ENCODE peak calls at places on chromosomes 6 and 20, in six cellular contexts. One of them, this sample, is unnamed. For H3K9me3, the result is how much of the 10 kb centered on the place peaks cover.

GRCh38 chr20:34190679-34191090 is 50.5 kb upstream of the ASIP start:
- DNase-seq in SK-N-SH: peak
- DNase-seq in tibial nerve: peak
- DNase-seq in fibroblast of lung: peak
- DNase-seq in uterus: peak
- DNase-seq in SK-N-MC: peak
- DNase-seq in this sample: no peak

GRCh38 chr6:134211297-134211696 is 106.6 kb downstream of the SGK1 start:
- DNase-seq in SK-N-SH: no peak
- DNase-seq in fibroblast of lung: no peak
- DNase-seq in uterus: no peak
- DNase-seq in tibial nerve: no peak
- DNase-seq in SK-N-MC: no peak
- DNase-seq in this sample: no peak

GRCh38 chr6:6891074-6891754 is 216.5 kb upstream of the RREB1 start:
- DNase-seq in SK-N-MC: no peak
- DNase-seq in tibial nerve: no peak
- DNase-seq in fibroblast of lung: no peak
- DNase-seq in uterus: no peak
- DNase-seq in SK-N-SH: no peak
- DNase-seq in this sample: no peak

GRCh38 chr20:36497856-36498255 is 43.5 kb upstream of the MYL9 start:
- DNase-seq in SK-N-MC: no peak
- DNase-seq in tibial nerve: no peak
- DNase-seq in SK-N-SH: no peak
- DNase-seq in uterus: no peak
- DNase-seq in fibroblast of lung: no peak
- DNase-seq in this sample: no peak

GRCh38 chr6:36650848-36651247 is 27.7 kb upstream of the CDKN1A start:
- DNase-seq in tibial nerve: no peak
- DNase-seq in uterus: no peak
- DNase-seq in fibroblast of lung: peak
- DNase-seq in SK-N-SH: no peak
- DNase-seq in SK-N-MC: no peak
- DNase-seq in this sample: no peak

GRCh38 chr6:47116616-47117015 is 74.5 kb upstream of the ADGRF1 start:
- DNase-seq in SK-N-SH: no peak
- DNase-seq in SK-N-MC: no peak
- DNase-seq in uterus: no peak
- DNase-seq in fibroblast of lung: no peak
- DNase-seq in tibial nerve: no peak
- DNase-seq in this sample: no peak

GRCh38 chr6:167501831-167502385 is 177.0 kb downstream of the TTLL2 start:
- DNase-seq in SK-N-MC: no peak
- DNase-seq in uterus: peak
- DNase-seq in SK-N-SH: peak
- DNase-seq in tibial nerve: no peak
- DNase-seq in fibroblast of lung: no peak
- DNase-seq in this sample: no peak

GRCh38 chr6:85747654-85748053 is 105.0 kb upstream of the SYNCRIP start:
- DNase-seq in SK-N-SH: no peak
- DNase-seq in fibroblast of lung: peak
- DNase-seq in tibial nerve: no peak
- DNase-seq in uterus: no peak
- DNase-seq in SK-N-MC: no peak
- DNase-seq in this sample: no peak

GRCh38 chr20:49561806-49562205 is 6.1 kb downstream of the PTGIS start:
- DNase-seq in SK-N-SH: no peak
- DNase-seq in uterus: peak
- DNase-seq in SK-N-MC: no peak
- DNase-seq in fibroblast of lung: no peak
- DNase-seq in tibial nerve: no peak
- DNase-seq in this sample: no peak

GRCh38 chr6:17001188-17001587 is 100.7 kb upstream of the STMND1 start:
- DNase-seq in uterus: no peak
- DNase-seq in SK-N-SH: no peak
- DNase-seq in tibial nerve: no peak
- DNase-seq in fibroblast of lung: peak
- DNase-seq in SK-N-MC: no peak
- DNase-seq in this sample: no peak

GRCh38 chr6:137341721-137342195 is 122.6 kb upstream of the IFNGR1 start:
- DNase-seq in fibroblast of lung: peak
- DNase-seq in uterus: no peak
- DNase-seq in SK-N-SH: peak
- DNase-seq in tibial nerve: no peak
- DNase-seq in SK-N-MC: no peak
- DNase-seq in this sample: peak

GRCh38 chr20:46423882-46424482 is 17.6 kb upstream of the ELMO2 start:
- DNase-seq in uterus: no peak
- DNase-seq in SK-N-SH: no peak
- DNase-seq in tibial nerve: no peak
- DNase-seq in fibroblast of lung: no peak
- DNase-seq in SK-N-MC: no peak
- DNase-seq in this sample: no peak

GRCh38 chr6:80254716-80255115 is 148.2 kb downstream of the BCKDHB start:
- DNase-seq in SK-N-SH: no peak
- DNase-seq in fibroblast of lung: no peak
- DNase-seq in SK-N-MC: no peak
- DNase-seq in uterus: no peak
- DNase-seq in tibial nerve: no peak
- DNase-seq in this sample: no peak

GRCh38 chr6:156953478-156954146 is 176.4 kb downstream of the ARID1B start:
- DNase-seq in uterus: peak
- DNase-seq in fibroblast of lung: peak
- DNase-seq in SK-N-MC: peak
- DNase-seq in tibial nerve: no peak
- DNase-seq in SK-N-SH: peak
- DNase-seq in this sample: peak

GRCh38 chr6:153599901-153600300 is 439.1 kb upstream of the OPRM1 start:
- DNase-seq in SK-N-MC: no peak
- DNase-seq in tibial nerve: no peak
- DNase-seq in fibroblast of lung: no peak
- DNase-seq in uterus: no peak
- DNase-seq in SK-N-SH: no peak
- DNase-seq in this sample: no peak

GRCh38 chr6:23650676-23651075 is 475.3 kb upstream of the NRSN1 start:
- DNase-seq in tibial nerve: no peak
- DNase-seq in SK-N-MC: no peak
- DNase-seq in fibroblast of lung: no peak
- DNase-seq in SK-N-SH: no peak
- DNase-seq in uterus: no peak
- DNase-seq in this sample: no peak

GRCh38 chr20:63602321-63602720 is 24.6 kb downstream of the GMEB2 start:
- DNase-seq in fibroblast of lung: no peak
- DNase-seq in uterus: no peak
- DNase-seq in SK-N-MC: no peak
- DNase-seq in tibial nerve: no peak
- DNase-seq in SK-N-SH: no peak
- DNase-seq in this sample: no peak

GRCh38 chr20:46985241-46985640 is 90.6 kb downstream of the EYA2 start:
- DNase-seq in SK-N-MC: no peak
- DNase-seq in SK-N-SH: no peak
- DNase-seq in fibroblast of lung: no peak
- DNase-seq in uterus: no peak
- DNase-seq in tibial nerve: no peak
- DNase-seq in this sample: no peak

GRCh38 chr20:20463933-20464374 is 96.0 kb downstream of the INSM1 start:
- DNase-seq in SK-N-MC: peak
- DNase-seq in tibial nerve: no peak
- DNase-seq in uterus: no peak
- DNase-seq in fibroblast of lung: no peak
- DNase-seq in SK-N-SH: no peak
- DNase-seq in this sample: no peak

GRCh38 chr20:10716855-10717254 is 43.1 kb upstream of the JAG1 start:
- DNase-seq in uterus: no peak
- DNase-seq in SK-N-SH: no peak
- DNase-seq in SK-N-MC: no peak
- DNase-seq in fibroblast of lung: peak
- DNase-seq in tibial nerve: no peak
- DNase-seq in this sample: no peak

GRCh38 chr6:125940691-125941090 is 15.9 kb upstream of the HINT3 start:
- DNase-seq in tibial nerve: no peak
- DNase-seq in uterus: no peak
- DNase-seq in SK-N-SH: no peak
- DNase-seq in fibroblast of lung: no peak
- DNase-seq in SK-N-MC: peak
- DNase-seq in this sample: no peak

GRCh38 chr6:26089272-26089671 is 2.0 kb downstream of the HFE start:
- DNase-seq in tibial nerve: no peak
- DNase-seq in uterus: peak
- DNase-seq in SK-N-MC: no peak
- DNase-seq in SK-N-SH: no peak
- DNase-seq in fibroblast of lung: no peak
- DNase-seq in this sample: no peak

GRCh38 chr6:2237001-2237400 is 8.4 kb downstream of the GMDS start:
- DNase-seq in tibial nerve: no peak
- DNase-seq in SK-N-SH: no peak
- DNase-seq in uterus: no peak
- DNase-seq in SK-N-MC: no peak
- DNase-seq in fibroblast of lung: peak
- DNase-seq in this sample: no peak

GRCh38 chr6:3061501-3061941 is 6.8 kb upstream of the RIPK1 start:
- DNase-seq in fibroblast of lung: peak
- DNase-seq in tibial nerve: no peak
- DNase-seq in uterus: no peak
- DNase-seq in SK-N-SH: no peak
- DNase-seq in SK-N-MC: no peak
- DNase-seq in this sample: no peak

GRCh38 chr6:13943943-13944342 is 19.2 kb downstream of the RNF182 start:
- DNase-seq in SK-N-SH: no peak
- DNase-seq in fibroblast of lung: no peak
- DNase-seq in uterus: no peak
- DNase-seq in tibial nerve: no peak
- DNase-seq in SK-N-MC: no peak
- DNase-seq in this sample: no peak

GRCh38 chr6:4666886-4667513 is 109.2 kb upstream of the CDYL start:
- DNase-seq in uterus: no peak
- DNase-seq in SK-N-MC: no peak
- DNase-seq in tibial nerve: no peak
- DNase-seq in fibroblast of lung: no peak
- DNase-seq in SK-N-SH: no peak
- DNase-seq in this sample: no peak

GRCh38 chr6:3791526-3792212 is 40.2 kb upstream of the PXDC1 start:
- DNase-seq in SK-N-MC: no peak
- DNase-seq in uterus: no peak
- DNase-seq in SK-N-SH: no peak
- DNase-seq in fibroblast of lung: no peak
- DNase-seq in tibial nerve: no peak
- DNase-seq in this sample: no peak

GRCh38 chr6:2913621-2914317 is 10.7 kb upstream of the SERPINB9 start:
- DNase-seq in tibial nerve: no peak
- DNase-seq in SK-N-MC: no peak
- DNase-seq in SK-N-SH: no peak
- DNase-seq in fibroblast of lung: no peak
- DNase-seq in uterus: no peak
- DNase-seq in this sample: no peak

GRCh38 chr20:62025832-62026563 is 39.7 kb downstream of the TAF4 start:
- DNase-seq in tibial nerve: no peak
- DNase-seq in SK-N-SH: peak
- DNase-seq in uterus: peak
- DNase-seq in fibroblast of lung: peak
- DNase-seq in SK-N-MC: no peak
- DNase-seq in this sample: no peak

GRCh38 chr20:42277203-42277602 is 659.0 kb upstream of the CHD6 start:
- DNase-seq in SK-N-MC: no peak
- DNase-seq in uterus: no peak
- DNase-seq in fibroblast of lung: no peak
- DNase-seq in SK-N-SH: peak
- DNase-seq in tibial nerve: no peak
- DNase-seq in this sample: no peak
- H3K9me3 ChIP-seq in SK-N-MC: under half
- H3K9me3 ChIP-seq in uterus: under half
- H3K9me3 ChIP-seq in fibroblast of lung: under half
- H3K9me3 ChIP-seq in SK-N-SH: under half
- H3K9me3 ChIP-seq in tibial nerve: under half
- H3K9me3 ChIP-seq in this sample: under half

DNA sequence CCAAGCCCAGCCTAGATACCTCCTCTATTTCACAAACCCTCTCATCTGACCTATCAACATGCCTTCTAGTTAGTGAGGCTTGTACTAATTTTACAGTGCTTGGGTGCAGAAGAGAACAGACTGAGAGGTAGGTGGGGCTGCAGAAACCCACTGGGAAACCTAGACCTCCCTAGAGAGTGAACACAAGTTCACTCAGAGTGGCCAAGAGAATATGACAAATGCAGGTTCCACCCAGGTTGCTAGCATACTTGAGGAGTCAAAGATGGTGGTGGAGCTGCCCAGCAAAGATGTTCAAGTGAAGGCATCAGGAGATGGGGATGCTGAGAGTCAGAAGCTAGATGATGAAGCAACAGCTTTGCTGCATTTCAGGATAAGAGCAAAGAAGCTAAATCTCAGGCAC is 337.0 kb downstream of the PTPRT start:
- DNase-seq in SK-N-SH: no peak
- DNase-seq in SK-N-MC: no peak
- DNase-seq in tibial nerve: no peak
- DNase-seq in fibroblast of lung: no peak
- DNase-seq in uterus: no peak
- DNase-seq in this sample: no peak
- H3K9me3 ChIP-seq in SK-N-SH: under half
- H3K9me3 ChIP-seq in SK-N-MC: under half
- H3K9me3 ChIP-seq in tibial nerve: under half
- H3K9me3 ChIP-seq in fibroblast of lung: under half
- H3K9me3 ChIP-seq in uterus: under half
- H3K9me3 ChIP-seq in this sample: under half

DNA sequence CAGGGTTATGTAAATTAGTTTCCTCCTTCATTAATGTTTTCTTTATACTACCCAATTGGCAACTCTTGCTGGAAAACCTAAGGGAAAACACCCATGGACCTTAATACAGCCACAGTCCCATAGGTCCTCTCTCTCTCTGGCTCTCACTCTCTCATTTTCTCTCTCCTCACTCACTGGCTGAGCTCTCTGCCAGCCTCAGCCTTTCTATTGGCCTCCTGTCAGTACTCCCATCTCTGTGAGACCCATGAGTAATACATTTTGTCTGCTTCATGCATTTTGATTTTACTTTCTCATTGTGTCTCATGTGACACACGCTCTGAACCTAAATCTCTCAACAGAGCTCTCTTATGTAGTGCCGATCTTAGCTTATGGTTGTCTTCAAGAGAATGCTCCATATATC is 907.5 kb downstream of the C6orf118 start:
- DNase-seq in SK-N-SH: no peak
- DNase-seq in uterus: no peak
- DNase-seq in SK-N-MC: no peak
- DNase-seq in tibial nerve: no peak
- DNase-seq in fibroblast of lung: no peak
- DNase-seq in this sample: no peak
- H3K9me3 ChIP-seq in SK-N-SH: under half
- H3K9me3 ChIP-seq in uterus: under half
- H3K9me3 ChIP-seq in SK-N-MC: under half
- H3K9me3 ChIP-seq in tibial nerve: under half
- H3K9me3 ChIP-seq in fibroblast of lung: under half
- H3K9me3 ChIP-seq in this sample: under half

DNA sequence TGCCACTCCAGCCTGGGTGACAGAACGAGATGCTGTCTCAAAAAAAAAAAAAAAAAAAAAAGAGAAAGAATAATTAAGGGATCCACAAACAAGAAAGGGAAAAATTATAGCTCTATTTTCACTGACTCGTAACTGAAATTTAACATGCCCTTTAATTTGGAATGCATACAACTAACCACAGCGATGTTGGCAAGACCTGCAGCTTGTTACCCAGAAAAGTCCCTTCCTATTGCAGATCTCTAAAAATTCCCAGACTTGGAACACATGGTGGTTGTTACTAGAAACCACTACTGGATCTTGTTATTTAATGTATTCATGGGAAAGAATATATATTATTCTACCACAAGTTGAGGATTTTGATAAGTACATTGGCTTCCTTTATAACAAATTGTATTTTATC is 27.8 kb upstream of the SMIM28 start:
- DNase-seq in SK-N-MC: peak
- DNase-seq in SK-N-SH: no peak
- DNase-seq in uterus: no peak
- DNase-seq in tibial nerve: no peak
- DNase-seq in fibroblast of lung: no peak
- DNase-seq in this sample: no peak
- H3K9me3 ChIP-seq in SK-N-MC: under half
- H3K9me3 ChIP-seq in SK-N-SH: under half
- H3K9me3 ChIP-seq in uterus: under half
- H3K9me3 ChIP-seq in tibial nerve: under half
- H3K9me3 ChIP-seq in fibroblast of lung: under half
- H3K9me3 ChIP-seq in this sample: under half

This sample was measured in T-helper 17 cell.